ENCODE peak calls at places on chromosomes 1 and 21, in ten cellular contexts. W is sigmoid colon, Y is anterior cingulate cortex, V is NCI-H69, P is neuronal stem cell, N is fibroblast of lung, H is tibial artery, L is fibroblast of pulmonary artery, C is mesothelial cell of epicardium, O is coronary artery. S is an unnamed sample.

GRCh38 chr1:22410401-22410800 is 41.2 kb upstream of the ZBTB40 start:
- DNase-seq in W (no peak), Y (no peak), V (no peak), P (no peak), N (no peak), H (no peak), L (no peak), C (no peak), O (no peak), S (no peak)

GRCh38 chr1:166814611-166815010 is 24.7 kb upstream of the POGK start:
- DNase-seq in W (no peak), Y (no peak), V (no peak), P (no peak), N (peak; percentile 75), H (no peak), L (no peak), C (no peak), O (no peak), S (no peak)

GRCh38 chr1:171486048-171486519 is 754 bp downstream of the PRRC2C start:
- DNase-seq in W (peak; percentile 64), Y (peak; percentile 46), V (peak; percentile 80), P (peak; percentile 42), N (peak; percentile 86), H (no peak), L (peak; percentile 71), C (no peak), O (no peak), S (no peak)

GRCh38 chr1:155979525-155980343 is 1.4 kb upstream of the ARHGEF2 start:
- DNase-seq in W (no peak), Y (no peak), V (no peak), P (no peak), N (no peak), H (peak; percentile 57), L (no peak), C (no peak), O (peak; percentile 85), S (no peak)

GRCh38 chr1:4002061-4002521 is 102.0 kb upstream of the C1orf174 start:
- DNase-seq in W (peak; percentile 56), Y (no peak), V (no peak), P (no peak), N (no peak), H (no peak), L (no peak), C (no peak), O (no peak), S (no peak)

GRCh38 chr1:39036678-39037077 is 10.5 kb downstream of the NDUFS5 start:
- DNase-seq in W (no peak), Y (no peak), V (no peak), P (no peak), N (no peak), H (no peak), L (no peak), C (no peak), O (no peak), S (no peak)

GRCh38 chr1:70966018-70966638 is 81.5 kb downstream of the PTGER3 start:
- DNase-seq in W (no peak), Y (no peak), V (peak; percentile 7), P (no peak), N (no peak), H (no peak), L (peak; percentile 10), C (no peak), O (no peak), S (no peak)

GRCh38 chr1:230459463-230459862 is 33.3 kb upstream of the PGBD5 start:
- DNase-seq in W (no peak), Y (no peak), V (peak; percentile 85), P (peak; percentile 9), N (peak; percentile 70), H (no peak), L (peak; percentile 63), C (no peak), O (no peak), S (no peak)

GRCh38 chr1:151909167-151910149 is at the start of gene THEM4:
- DNase-seq in W (peak; percentile 98), Y (peak; percentile 95), V (peak; percentile 98), P (peak; percentile 87), N (peak; percentile 96), H (peak; percentile 97), L (peak; percentile 97), C (peak; percentile 82), O (peak; percentile 97), S (peak; percentile 95)

GRCh38 chr1:56456426-56457101 is 122.8 kb downstream of the PLPP3 start:
- DNase-seq in W (no peak), Y (no peak), V (no peak), P (no peak), N (peak; percentile 85), H (no peak), L (peak; percentile 85), C (no peak), O (no peak), S (no peak)

GRCh38 chr1:162619076-162619475 is 13.2 kb upstream of the DDR2 start:
- DNase-seq in W (no peak), Y (no peak), V (no peak), P (no peak), N (no peak), H (no peak), L (no peak), C (no peak), O (no peak), S (no peak)

GRCh38 chr1:243497939-243498681 is 242.3 kb downstream of the SDCCAG8 start:
- DNase-seq in W (no peak), Y (no peak), V (no peak), P (no peak), N (no peak), H (no peak), L (no peak), C (no peak), O (no peak), S (no peak)

GRCh38 chr1:185158806-185159205 is 1.8 kb downstream of the SWT1 start:
- DNase-seq in W (no peak), Y (no peak), V (peak; percentile 43), P (no peak), N (no peak), H (no peak), L (no peak), C (no peak), O (no peak), S (no peak)

GRCh38 chr1:246404078-246404477 is 103.0 kb downstream of the SMYD3 start:
- DNase-seq in W (no peak), Y (no peak), V (peak; percentile 70), P (no peak), N (no peak), H (no peak), L (no peak), C (no peak), O (no peak), S (no peak)

GRCh38 chr21:39095681-39096080 is 87.6 kb downstream of the PSMG1 start:
- DNase-seq in W (no peak), Y (no peak), V (no peak), P (no peak), N (no peak), H (no peak), L (no peak), C (no peak), O (no peak), S (no peak)

GRCh38 chr21:32482565-32483292 is 70.2 kb downstream of the EVA1C start:
- DNase-seq in W (no peak), Y (no peak), V (no peak), P (no peak), N (no peak), H (no peak), L (no peak), C (no peak), O (no peak), S (no peak)

GRCh38 chr21:44873356-44874239 is at the start of gene PTTG1IP:
- DNase-seq in W (peak; percentile 99), Y (peak; percentile 96), V (peak; percentile 100), P (peak; percentile 99), N (peak; percentile 92), H (peak; percentile 98), L (peak; percentile 98), C (peak; percentile 98), O (peak; percentile 98), S (peak; percentile 99)

GRCh38 chr1:44405041-44405803 is at the start of gene RNF220:
- DNase-seq in W (no peak), Y (peak; percentile 93), V (peak; percentile 86), P (peak; percentile 78), N (peak; percentile 76), H (peak; percentile 53), L (peak; percentile 67), C (no peak), O (no peak), S (peak; percentile 79)

GRCh38 chr1:65195495-65196417 is 47.8 kb downstream of the AK4 start:
- DNase-seq in W (no peak), Y (no peak), V (no peak), P (no peak), N (peak; percentile 84), H (no peak), L (peak; percentile 92), C (no peak), O (no peak), S (no peak)

GRCh38 chr1:8423134-8423701 is 105.3 kb downstream of the SLC45A1 start:
- DNase-seq in W (peak; percentile 73), Y (peak; percentile 23), V (peak; percentile 51), P (no peak), N (no peak), H (no peak), L (no peak), C (no peak), O (peak; percentile 77), S (peak; percentile 30)

GRCh38 chr1:41882496-41882895 is 36.2 kb downstream of the HIVEP3 start:
- DNase-seq in W (no peak), Y (no peak), V (peak; percentile 27), P (no peak), N (no peak), H (no peak), L (no peak), C (no peak), O (no peak), S (no peak)

GRCh38 chr1:201025571-201026002 is 2.1 kb upstream of the KIF21B start:
- DNase-seq in W (no peak), Y (peak; percentile 17), V (peak; percentile 20), P (no peak), N (peak; percentile 61), H (no peak), L (peak; percentile 39), C (no peak), O (no peak), S (peak; percentile 53)

GRCh38 chr1:90835661-90836344 is 118.7 kb upstream of the BARHL2 start:
- DNase-seq in W (peak; percentile 65), Y (no peak), V (no peak), P (no peak), N (no peak), H (peak; percentile 21), L (no peak), C (no peak), O (no peak), S (peak; percentile 15)

GRCh38 chr1:34419662-34420061 is 243.0 kb downstream of the C1orf94 start:
- DNase-seq in W (no peak), Y (no peak), V (peak; percentile 1), P (no peak), N (peak; percentile 4), H (no peak), L (no peak), C (no peak), O (peak; percentile 24), S (peak; percentile 18)

GRCh38 chr21:34807881-34808568 is 139.2 kb downstream of the CLIC6 start:
- DNase-seq in W (peak; percentile 85), Y (no peak), V (no peak), P (no peak), N (peak; percentile 94), H (peak; percentile 65), L (peak; percentile 96), C (no peak), O (no peak), S (no peak)

GRCh38 chr1:151352001-151352718 is 5.1 kb upstream of the RFX5 start:
- DNase-seq in W (peak; percentile 34), Y (no peak), V (peak; percentile 32), P (no peak), N (peak; percentile 32), H (no peak), L (peak; percentile 65), C (no peak), O (no peak), S (no peak)

GRCh38 chr1:226123591-226124471 is 61.3 kb downstream of the H3-3A start:
- DNase-seq in W (peak; percentile 54), Y (no peak), V (peak; percentile 63), P (no peak), N (peak; percentile 27), H (no peak), L (no peak), C (no peak), O (peak; percentile 67), S (no peak)

GRCh38 chr1:159864262-159864661 is 1.8 kb upstream of the VSIG8 start:
- DNase-seq in W (no peak), Y (no peak), V (no peak), P (no peak), N (no peak), H (no peak), L (no peak), C (no peak), O (no peak), S (no peak)